ENCODE peak calls at places on chromosomes 3 and 15, in four cellular contexts. P is CD8-positive, alpha-beta memory T cell; X is SJSA1; A is esophagus squamous epithelium. E is an unnamed sample.

GRCh38 chr3:108099203-108099602 is 8.4 kb upstream of the CD47 start:
- DNase-seq in A (no peak), X (peak; percentile 10), P (no peak), E (no peak)

GRCh38 chr3:172915911-172916514 is 165.5 kb downstream of the ECT2 start:
- DNase-seq in X (no peak), P (no peak), A (no peak), E (no peak)

GRCh38 chr3:48928679-48929078 is 10.0 kb downstream of the ARIH2 start:
- DNase-seq in P (no peak), X (no peak), A (no peak), E (no peak)

GRCh38 chr3:94159062-94159726 is 96.3 kb downstream of the NSUN3 start:
- DNase-seq in A (no peak), P (no peak), X (peak; percentile 83), E (peak; percentile 80)

GRCh38 chr3:190737451-190737850 is 125.0 kb downstream of the GMNC start:
- DNase-seq in A (no peak), X (no peak), P (no peak), E (no peak)

GRCh38 chr3:195697582-195698324 is 23.0 kb upstream of the MUC20 start:
- DNase-seq in P (no peak), A (no peak), X (peak; percentile 39), E (peak; percentile 93)

GRCh38 chr3:114496021-114496434 is 202.2 kb downstream of the TIGIT start:
- DNase-seq in A (no peak), X (no peak), P (no peak), E (peak; percentile 73)

GRCh38 chr15:96333194-96334016 is 2.9 kb downstream of the NR2F2 start:
- DNase-seq in P (no peak), X (peak; percentile 75), A (no peak), E (peak; percentile 38)

GRCh38 chr3:3296858-3297430 is 117.5 kb upstream of the CRBN start:
- DNase-seq in A (no peak), P (no peak), X (no peak), E (no peak)

GRCh38 chr15:42158941-42159340 is 2.5 kb upstream of the PLA2G4F start:
- DNase-seq in A (no peak), P (no peak), X (no peak), E (no peak)
- H3K36me3 ChIP-seq in A (peaks cover 53% of the 10 kb centered on the region), P (peaks cover 39% of the 10 kb centered on the region), X (peaks cover 50% of the 10 kb centered on the region), E (peaks cover 45% of the 10 kb centered on the region)

DNA sequence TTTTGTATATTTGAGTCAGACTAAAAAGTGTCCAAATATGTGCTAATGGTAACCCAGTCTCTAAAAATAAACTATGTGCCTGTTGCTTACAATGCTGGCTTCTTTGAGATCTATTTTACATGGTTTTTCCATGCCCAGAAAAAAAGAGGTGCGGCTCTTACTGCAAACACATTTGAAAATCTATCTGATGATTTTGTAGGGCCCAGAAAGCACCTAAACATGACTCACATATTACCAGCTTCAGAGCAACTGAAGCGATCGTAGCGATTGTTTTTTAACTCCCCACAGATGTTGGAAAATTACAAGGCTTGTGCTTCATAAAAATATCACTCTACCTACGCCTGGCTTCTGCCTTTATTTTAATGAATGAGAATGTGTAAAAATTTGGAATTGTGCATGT is 53.5 kb downstream of the SUCNR1 start:
- DNase-seq in P (no peak), A (no peak), X (peak; percentile 69), E (peak; percentile 63)
- H3K27ac ChIP-seq in P (no peak overlapping the region), A (peak overlapping the region; percentile 85), X (peak overlapping the region; percentile 89), E (peak overlapping the region; percentile 24)

DNA sequence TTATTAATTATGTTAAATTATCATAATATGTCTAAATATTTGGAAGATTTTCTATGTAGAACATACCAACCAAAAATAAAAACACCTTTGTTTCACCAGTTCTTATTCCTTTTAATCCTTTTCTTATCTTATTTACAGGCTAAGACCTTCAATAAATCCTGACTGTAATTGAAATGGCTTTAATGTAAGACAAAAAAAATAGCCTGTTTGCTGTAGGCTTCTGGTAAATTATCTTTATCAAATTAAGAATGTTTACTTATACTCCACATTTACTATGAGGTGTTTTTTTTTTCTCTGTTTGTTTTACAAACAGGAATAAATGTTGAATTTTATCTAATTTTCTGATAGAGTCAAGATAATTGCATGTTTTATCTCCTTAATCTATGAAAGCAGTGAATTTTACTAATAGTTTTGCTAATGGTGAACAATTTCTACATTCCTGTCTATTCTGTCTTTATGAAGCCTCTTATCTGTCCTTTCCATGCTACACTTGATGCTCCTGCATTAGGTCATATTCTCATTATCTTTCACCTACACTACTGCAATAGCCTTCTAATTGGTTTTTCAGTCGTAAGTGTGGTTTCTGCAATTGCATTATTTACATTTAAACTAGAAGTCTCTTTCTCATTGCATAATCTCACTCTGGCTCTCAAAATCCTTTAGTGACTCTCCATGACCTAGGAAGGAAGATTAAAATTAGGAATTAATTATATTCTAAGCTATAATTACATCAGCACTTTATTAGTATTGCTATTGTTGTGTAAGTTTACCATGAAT is 686.7 kb downstream of the IGSF11 start:
- DNase-seq in X (no peak), P (no peak), A (no peak), E (no peak)
- H3K27me3 ChIP-seq in X (no peaks in the 10 kb centered on the region), P (no peaks in the 10 kb centered on the region), A (no peaks in the 10 kb centered on the region), E (no peaks in the 10 kb centered on the region)

GRCh38 chr3:14157951-14158350 is 20.4 kb downstream of the XPC start:
- DNase-seq in A (no peak), X (no peak), P (no peak), E (no peak)
- H3K36me3 ChIP-seq in A (peaks cover 100% of the 10 kb centered on the region), X (peaks cover 86% of the 10 kb centered on the region), P (peaks cover 76% of the 10 kb centered on the region), E (peaks cover 73% of the 10 kb centered on the region)

GRCh38 chr15:91950054-91950453 is 96.5 kb downstream of the SLCO3A1 start:
- DNase-seq in X (no peak), A (no peak), P (no peak), E (no peak)
- H3K27ac ChIP-seq in X (no peak overlapping the region), A (peak overlapping the region; percentile 91), P (no peak overlapping the region), E (no peak overlapping the region)

GRCh38 chr15:40957581-40958051 is 4.3 kb downstream of the CHAC1 start:
- DNase-seq in X (no peak), A (no peak), P (no peak), E (no peak)

GRCh38 chr15:40956543-40956982 is 3.3 kb downstream of the CHAC1 start:
- DNase-seq in A (no peak), P (no peak), X (no peak), E (no peak)

GRCh38 chr15:40955141-40955903 is 2.1 kb downstream of the CHAC1 start:
- DNase-seq in X (no peak), P (no peak), A (no peak), E (no peak)

GRCh38 chr15:40957041-40957555 is 3.8 kb downstream of the CHAC1 start:
- DNase-seq in P (no peak), X (no peak), A (no peak), E (no peak)

DNA sequence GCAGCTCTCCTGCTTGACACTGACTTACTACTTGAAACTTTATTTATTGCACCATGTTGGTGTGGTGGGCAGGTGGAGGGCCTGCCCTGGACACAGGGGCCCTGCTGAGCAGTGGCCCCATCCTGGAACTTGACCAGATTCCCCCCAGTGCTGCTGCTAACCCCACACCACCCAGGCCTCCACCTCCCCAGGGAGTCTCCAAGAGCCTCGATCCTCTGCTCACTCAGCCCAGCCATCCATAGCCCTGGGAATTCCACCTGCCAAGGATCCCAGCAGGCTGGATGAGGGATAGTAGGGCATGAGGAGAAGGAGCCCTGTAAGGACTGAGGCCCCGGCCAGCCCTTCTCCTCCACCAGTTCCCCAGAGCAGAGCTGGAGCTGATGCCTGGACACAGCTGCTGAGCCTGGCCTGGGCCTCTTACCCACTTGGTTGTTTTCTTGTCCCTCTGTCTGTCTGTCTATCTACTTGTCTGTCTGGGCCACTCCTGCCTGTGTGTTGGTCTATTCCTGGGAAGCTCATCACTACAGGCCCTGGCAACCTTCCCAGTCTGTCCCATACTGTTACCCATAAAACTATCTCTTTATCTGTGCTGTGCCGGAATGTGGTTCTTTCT is 2.8 kb downstream of the CHAC1 start:
- DNase-seq in X (no peak), A (no peak), P (no peak), E (peak; percentile 29)
- H3K27me3 ChIP-seq in X (no peaks in the 10 kb centered on the region), A (no peaks in the 10 kb centered on the region), P (no peaks in the 10 kb centered on the region), E (no peaks in the 10 kb centered on the region)

GRCh38 chr3:197125601-197126000 is 96.0 kb upstream of the MELTF start:
- DNase-seq in X (no peak), P (no peak), A (no peak), E (peak; percentile 69)

GRCh38 chr3:197122394-197122793 is 92.8 kb upstream of the MELTF start:
- DNase-seq in X (no peak), P (no peak), A (no peak), E (no peak)

DNA sequence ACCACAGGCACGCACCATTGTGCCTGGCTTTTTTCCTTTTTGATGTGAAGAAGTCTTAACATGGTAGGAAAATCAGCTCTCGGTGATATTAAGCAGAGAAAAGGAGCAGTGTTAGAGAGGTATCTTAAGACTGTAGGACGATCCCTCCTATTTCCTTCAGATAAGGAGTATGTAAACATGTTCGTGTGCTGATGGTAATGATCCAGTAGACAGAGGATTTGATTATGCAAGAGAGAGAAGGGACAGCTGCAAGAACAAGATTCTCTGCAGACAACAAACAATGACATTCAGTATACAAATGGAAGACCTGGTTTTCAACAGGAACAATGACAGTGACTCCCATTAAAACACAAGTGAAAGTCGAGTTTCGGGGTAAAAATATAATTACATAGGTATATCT is 95.1 kb upstream of the MELTF start:
- DNase-seq in A (no peak), P (no peak), X (no peak), E (no peak)
- H3K36me3 ChIP-seq in A (peaks cover 57% of the 10 kb centered on the region), P (no peaks in the 10 kb centered on the region), X (peaks cover 37% of the 10 kb centered on the region), E (peaks cover 23% of the 10 kb centered on the region)

GRCh38 chr3:61563614-61564404 is 2.4 kb downstream of the PTPRG start:
- DNase-seq in A (no peak), X (no peak), P (no peak), E (no peak)
- H3K27ac ChIP-seq in A (peak overlapping the region; percentile 95), X (no peak overlapping the region), P (no peak overlapping the region), E (no peak overlapping the region)

E was measured in brain microvascular endothelial cell.